ENCODE peak calls at places on chromosomes 12 and 14, in five cellular contexts. G is upper lobe of right lung; D is stimulated activated CD4-positive, alpha-beta T cell treated with anti-CD3 and anti-CD28 coated beads, Interleukin-15, amount 100 ng/mL, for 1 hour; U is GM04504; A is SK-MEL-5. W is an unnamed sample.

GRCh38 chr12:110316861-110317260 is 35.8 kb downstream of the ATP2A2 start:
- DNase-seq in D (no peak), A (peak), G (no peak), U (peak), W (peak)

GRCh38 chr12:106773945-106774807 is at the start of gene RIC8B:
- DNase-seq in A (peak), U (peak), G (peak), D (peak), W (peak)

GRCh38 chr12:101327547-101327946 is 47.6 kb downstream of the UTP20 start:
- DNase-seq in D (no peak), A (no peak), G (no peak), U (no peak), W (no peak)

GRCh38 chr12:12010277-12011031 is 60.3 kb upstream of the BCL2L14 start:
- DNase-seq in D (no peak), U (no peak), A (peak), G (peak), W (peak)

GRCh38 chr12:108616941-108617858 is 16.5 kb downstream of the SELPLG start:
- DNase-seq in G (peak), A (no peak), D (peak), U (no peak), W (peak)

GRCh38 chr14:60777856-60778578 is 43.5 kb downstream of the MNAT1 start:
- DNase-seq in D (no peak), U (peak), G (no peak), A (no peak), W (peak)

GRCh38 chr14:32633214-32633864 is 304.2 kb downstream of the AKAP6 start:
- DNase-seq in A (no peak), U (no peak), D (no peak), G (no peak), W (no peak)

GRCh38 chr12:115450017-115450416 is 766.0 kb upstream of the TBX3 start:
- DNase-seq in G (no peak), D (no peak), U (no peak), A (peak), W (no peak)

GRCh38 chr12:58143498-58143897 is 202.1 kb downstream of the ATP23 start:
- DNase-seq in U (no peak), D (no peak), G (no peak), A (no peak), W (no peak)

GRCh38 chr12:109130755-109131521 is 14.6 kb downstream of the ACACB start:
- DNase-seq in A (no peak), G (no peak), U (no peak), D (no peak), W (no peak)

GRCh38 chr12:18998343-18999270 is 130.9 kb upstream of the PLEKHA5 start:
- DNase-seq in U (peak), D (no peak), A (no peak), G (no peak), W (peak)

GRCh38 chr14:104349950-104350349 is 211.6 kb downstream of the KIF26A start:
- DNase-seq in D (no peak), G (no peak), U (no peak), A (no peak), W (no peak)

GRCh38 chr14:78946949-78947348 is 776.8 kb downstream of the NRXN3 start:
- DNase-seq in G (no peak), D (no peak), A (no peak), U (no peak), W (no peak)

GRCh38 chr12:82877963-82878362 is 191.3 kb downstream of the TMTC2 start:
- DNase-seq in A (peak), G (no peak), U (no peak), D (no peak), W (no peak)

GRCh38 chr12:19201653-19202052 is 72.1 kb downstream of the PLEKHA5 start:
- DNase-seq in U (peak), A (no peak), G (no peak), D (no peak), W (peak)

GRCh38 chr12:96213869-96214268 is 19.7 kb downstream of the ELK3 start:
- DNase-seq in A (no peak), D (no peak), U (no peak), G (no peak), W (peak)

GRCh38 chr12:32920506-32921085 is 24.0 kb upstream of the PKP2 start:
- DNase-seq in D (no peak), G (no peak), U (no peak), A (no peak), W (peak)

GRCh38 chr14:26104686-26105085 is 493.1 kb downstream of the NOVA1 start:
- DNase-seq in U (no peak), G (no peak), A (no peak), D (no peak), W (no peak)

W was measured in mammary epithelial cell.